ENCODE peak calls at places on chromosome 20, in six cellular contexts. One of them, this sample, is unnamed.

GRCh38 chr20:17558154-17558940 is 11.5 kb upstream of the DSTN start:
- DNase-seq in tibial artery: peak; percentile 84
- DNase-seq in uterus: peak; percentile 89
- DNase-seq in stomach: peak; percentile 42
- DNase-seq in upper lobe of right lung: no peak
- DNase-seq in A673: peak; percentile 86
- DNase-seq in this sample: peak; percentile 86

GRCh38 chr20:3572151-3572550 is 91.0 kb downstream of the GFRA4 start:
- DNase-seq in uterus: no peak
- DNase-seq in A673: no peak
- DNase-seq in stomach: no peak
- DNase-seq in tibial artery: no peak
- DNase-seq in upper lobe of right lung: no peak
- DNase-seq in this sample: no peak

GRCh38 chr20:31857861-31858835 is 12.2 kb downstream of the DUSP15 start:
- DNase-seq in A673: no peak
- DNase-seq in uterus: no peak
- DNase-seq in tibial artery: peak; percentile 45
- DNase-seq in upper lobe of right lung: peak; percentile 28
- DNase-seq in stomach: no peak
- DNase-seq in this sample: no peak

GRCh38 chr20:13638162-13638495 is 603 bp downstream of the TASP1 start:
- DNase-seq in A673: peak; percentile 32
- DNase-seq in uterus: no peak
- DNase-seq in tibial artery: no peak
- DNase-seq in upper lobe of right lung: no peak
- DNase-seq in stomach: no peak
- DNase-seq in this sample: no peak

GRCh38 chr20:54549523-54550326 is 74.3 kb downstream of the DOK5 start:
- DNase-seq in uterus: no peak
- DNase-seq in tibial artery: no peak
- DNase-seq in stomach: no peak
- DNase-seq in upper lobe of right lung: no peak
- DNase-seq in A673: no peak
- DNase-seq in this sample: no peak

GRCh38 chr20:5041433-5041832 is 40.1 kb upstream of the SLC23A2 start:
- DNase-seq in tibial artery: no peak
- DNase-seq in A673: peak; percentile 72
- DNase-seq in upper lobe of right lung: no peak
- DNase-seq in uterus: no peak
- DNase-seq in stomach: no peak
- DNase-seq in this sample: no peak

GRCh38 chr20:17593902-17594301 is 24.0 kb downstream of the DSTN start:
- DNase-seq in upper lobe of right lung: no peak
- DNase-seq in A673: no peak
- DNase-seq in tibial artery: no peak
- DNase-seq in stomach: no peak
- DNase-seq in uterus: no peak
- DNase-seq in this sample: no peak

GRCh38 chr20:5531318-5532081 is 214.7 kb upstream of the PROKR2 start:
- DNase-seq in uterus: no peak
- DNase-seq in stomach: no peak
- DNase-seq in A673: no peak
- DNase-seq in tibial artery: no peak
- DNase-seq in upper lobe of right lung: no peak
- DNase-seq in this sample: no peak

GRCh38 chr20:3092611-3093379 is 8.3 kb upstream of the AVP start:
- DNase-seq in upper lobe of right lung: no peak
- DNase-seq in stomach: no peak
- DNase-seq in uterus: no peak
- DNase-seq in tibial artery: no peak
- DNase-seq in A673: no peak
- DNase-seq in this sample: no peak

GRCh38 chr20:53995949-53996348 is 74.4 kb downstream of the BCAS1 start:
- DNase-seq in upper lobe of right lung: no peak
- DNase-seq in tibial artery: no peak
- DNase-seq in uterus: no peak
- DNase-seq in stomach: no peak
- DNase-seq in A673: no peak
- DNase-seq in this sample: no peak

GRCh38 chr20:37346232-37346525 is 239 bp downstream of the SRC start:
- DNase-seq in tibial artery: no peak
- DNase-seq in upper lobe of right lung: no peak
- DNase-seq in A673: no peak
- DNase-seq in stomach: no peak
- DNase-seq in uterus: no peak
- DNase-seq in this sample: no peak

GRCh38 chr20:51458751-51459439 is 83.6 kb downstream of the NFATC2 start:
- DNase-seq in stomach: no peak
- DNase-seq in tibial artery: no peak
- DNase-seq in upper lobe of right lung: no peak
- DNase-seq in A673: no peak
- DNase-seq in uterus: no peak
- DNase-seq in this sample: peak; percentile 50

GRCh38 chr20:47801759-47802158 is 16.5 kb upstream of the SULF2 start:
- DNase-seq in A673: no peak
- DNase-seq in tibial artery: no peak
- DNase-seq in stomach: no peak
- DNase-seq in uterus: no peak
- DNase-seq in upper lobe of right lung: no peak
- DNase-seq in this sample: no peak

GRCh38 chr20:18852318-18852717 is 38.7 kb downstream of the SCP2D1 start:
- DNase-seq in tibial artery: no peak
- DNase-seq in A673: no peak
- DNase-seq in stomach: no peak
- DNase-seq in uterus: no peak
- DNase-seq in upper lobe of right lung: no peak
- DNase-seq in this sample: no peak

DNA sequence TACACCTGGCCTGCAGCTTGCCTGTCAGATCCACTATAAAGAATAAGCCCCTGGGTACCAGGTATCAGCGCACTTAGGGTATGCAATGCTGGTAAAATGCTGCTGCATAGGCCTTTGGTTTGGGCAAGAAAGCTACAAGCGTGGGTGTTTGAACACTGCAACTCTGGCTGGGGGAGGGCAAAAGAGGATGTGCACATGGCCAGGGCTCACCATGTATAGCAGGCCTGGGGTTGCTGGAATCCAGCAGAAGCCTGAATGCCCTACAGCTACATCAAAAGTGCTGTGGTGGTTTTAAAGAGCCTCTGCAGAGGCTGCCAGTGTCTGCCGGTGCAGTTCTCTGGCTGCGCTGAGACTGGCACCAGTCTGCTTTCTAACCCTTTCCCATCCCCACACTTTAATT is 51.7 kb downstream of the UQCC1 start:
- DNase-seq in tibial artery: no peak
- DNase-seq in A673: no peak
- DNase-seq in upper lobe of right lung: no peak
- DNase-seq in uterus: no peak
- DNase-seq in stomach: no peak
- DNase-seq in this sample: no peak
- H3K27ac ChIP-seq in tibial artery: no peak overlapping the region
- H3K27ac ChIP-seq in A673: no peak overlapping the region
- H3K27ac ChIP-seq in upper lobe of right lung: no peak overlapping the region
- H3K27ac ChIP-seq in uterus: no peak overlapping the region
- H3K27ac ChIP-seq in stomach: no peak overlapping the region
- H3K27ac ChIP-seq in this sample: no peak overlapping the region

GRCh38 chr20:20950620-20951019 is 155.5 kb downstream of the LINC00237 start:
- DNase-seq in A673: no peak
- DNase-seq in upper lobe of right lung: no peak
- DNase-seq in uterus: no peak
- DNase-seq in tibial artery: no peak
- DNase-seq in stomach: no peak
- DNase-seq in this sample: no peak

GRCh38 chr20:20941468-20941889 is 164.7 kb downstream of the LINC00237 start:
- DNase-seq in stomach: no peak
- DNase-seq in upper lobe of right lung: no peak
- DNase-seq in uterus: no peak
- DNase-seq in A673: no peak
- DNase-seq in tibial artery: no peak
- DNase-seq in this sample: no peak

GRCh38 chr20:20946122-20946759 is 159.9 kb downstream of the LINC00237 start:
- DNase-seq in tibial artery: no peak
- DNase-seq in upper lobe of right lung: no peak
- DNase-seq in uterus: no peak
- DNase-seq in A673: no peak
- DNase-seq in stomach: no peak
- DNase-seq in this sample: no peak
- H3K4me3 ChIP-seq in tibial artery: no peak overlapping the region
- H3K4me3 ChIP-seq in upper lobe of right lung: no peak overlapping the region
- H3K4me3 ChIP-seq in uterus: no peak overlapping the region
- H3K4me3 ChIP-seq in A673: no peak overlapping the region
- H3K4me3 ChIP-seq in stomach: no peak overlapping the region
- H3K4me3 ChIP-seq in this sample: no peak overlapping the region

DNA sequence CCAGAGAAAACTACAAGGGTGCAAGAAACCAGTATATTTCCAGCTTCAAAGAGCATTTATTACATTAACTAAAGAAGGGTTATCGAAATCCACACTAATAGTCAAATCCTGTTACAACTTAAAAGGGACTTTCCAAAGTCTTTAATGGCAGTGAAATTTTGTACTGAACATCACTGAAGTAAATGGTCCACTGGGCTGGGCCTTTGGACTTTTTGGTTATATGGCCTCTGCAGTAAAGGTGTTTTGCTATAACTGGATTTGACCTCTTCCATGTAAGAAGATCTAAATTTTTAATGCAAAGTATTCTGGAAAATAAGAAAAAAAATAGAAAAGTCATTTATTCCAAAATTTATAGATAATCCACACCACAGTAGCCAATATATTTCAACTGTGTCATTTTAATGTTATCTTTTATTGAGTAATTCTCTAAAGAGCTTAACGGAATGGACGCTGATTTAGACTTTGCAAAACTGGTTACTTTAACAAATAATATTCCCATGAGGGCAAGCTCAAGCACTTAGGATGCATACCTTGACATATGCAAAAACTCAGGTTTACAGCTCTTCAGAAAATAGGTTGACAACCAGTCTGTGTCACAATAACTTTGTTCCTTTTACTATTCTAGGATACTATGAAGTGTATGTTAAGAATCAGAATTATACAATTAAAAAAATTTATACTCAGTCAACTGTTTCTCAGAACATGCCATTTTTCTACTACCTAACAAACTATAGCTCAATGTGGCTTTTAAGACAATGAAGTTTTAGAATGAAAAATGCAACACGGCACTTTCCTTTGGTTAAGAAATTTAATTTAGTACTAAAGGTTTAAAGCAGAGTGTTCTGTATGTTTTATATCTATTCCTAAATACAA is 7.0 kb downstream of the RBM39 start:
- DNase-seq in upper lobe of right lung: no peak
- DNase-seq in tibial artery: no peak
- DNase-seq in stomach: no peak
- DNase-seq in uterus: no peak
- DNase-seq in A673: no peak
- DNase-seq in this sample: no peak
- H3K27ac ChIP-seq in upper lobe of right lung: no peak overlapping the region
- H3K27ac ChIP-seq in tibial artery: no peak overlapping the region
- H3K27ac ChIP-seq in stomach: no peak overlapping the region
- H3K27ac ChIP-seq in uterus: no peak overlapping the region
- H3K27ac ChIP-seq in A673: no peak overlapping the region
- H3K27ac ChIP-seq in this sample: no peak overlapping the region

DNA sequence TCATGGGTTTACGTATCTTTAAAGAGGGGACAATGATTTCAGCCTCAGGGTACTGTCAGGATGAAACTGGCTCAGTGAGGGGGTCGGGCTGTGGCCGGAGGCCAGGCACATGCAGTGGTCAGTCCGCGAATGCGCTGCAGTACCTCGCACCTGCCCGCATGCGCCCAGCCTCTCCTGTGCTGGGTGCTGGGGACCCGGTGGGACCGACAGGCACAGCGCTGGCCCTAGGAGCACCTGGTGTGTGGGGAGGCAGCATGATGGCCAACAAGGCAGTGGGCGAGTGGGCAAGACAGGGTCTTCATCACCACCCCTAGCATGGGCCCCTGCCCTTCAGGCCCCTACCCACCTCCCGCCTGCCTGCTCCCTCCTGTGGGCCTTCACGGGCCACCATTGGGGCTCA is 970 bp upstream of the CABLES2 start:
- DNase-seq in upper lobe of right lung: no peak
- DNase-seq in A673: no peak
- DNase-seq in uterus: no peak
- DNase-seq in tibial artery: no peak
- DNase-seq in stomach: no peak
- DNase-seq in this sample: no peak
- H3K4me3 ChIP-seq in upper lobe of right lung: no peak overlapping the region
- H3K4me3 ChIP-seq in A673: no peak overlapping the region
- H3K4me3 ChIP-seq in uterus: no peak overlapping the region
- H3K4me3 ChIP-seq in tibial artery: no peak overlapping the region
- H3K4me3 ChIP-seq in stomach: peak overlapping the region; percentile 55
- H3K4me3 ChIP-seq in this sample: no peak overlapping the region

DNA sequence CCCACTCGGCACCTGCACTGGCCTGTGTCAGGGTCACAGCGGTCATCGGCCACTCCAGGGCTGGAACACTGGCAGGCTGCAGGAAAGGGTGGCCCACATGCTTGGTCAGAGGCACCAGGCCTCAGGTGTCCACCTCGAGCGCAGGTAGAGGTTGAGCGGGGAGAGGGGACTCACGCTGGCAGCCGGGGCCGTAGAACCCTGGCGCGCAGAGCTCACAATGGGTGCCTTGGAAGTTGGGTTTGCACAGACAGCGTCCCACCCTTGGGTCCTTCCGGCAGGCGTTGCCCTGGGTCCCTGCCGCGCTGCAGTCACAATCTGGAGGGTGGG is 28.9 kb downstream of the LAMA5 start:
- DNase-seq in A673: no peak
- DNase-seq in uterus: no peak
- DNase-seq in tibial artery: no peak
- DNase-seq in upper lobe of right lung: no peak
- DNase-seq in stomach: no peak
- DNase-seq in this sample: no peak
- H3K27ac ChIP-seq in A673: no peak overlapping the region
- H3K27ac ChIP-seq in uterus: no peak overlapping the region
- H3K27ac ChIP-seq in tibial artery: no peak overlapping the region
- H3K27ac ChIP-seq in upper lobe of right lung: no peak overlapping the region
- H3K27ac ChIP-seq in stomach: no peak overlapping the region
- H3K27ac ChIP-seq in this sample: no peak overlapping the region

GRCh38 chr20:19889011-19889953 is 127.9 kb upstream of the NAA20 start:
- DNase-seq in uterus: peak; percentile 60
- DNase-seq in tibial artery: peak; percentile 77
- DNase-seq in stomach: no peak
- DNase-seq in A673: no peak
- DNase-seq in upper lobe of right lung: no peak
- DNase-seq in this sample: no peak
- H3K4me3 ChIP-seq in uterus: peak overlapping the region; percentile 18
- H3K4me3 ChIP-seq in tibial artery: peak overlapping the region; percentile 50
- H3K4me3 ChIP-seq in stomach: peak overlapping the region; percentile 28
- H3K4me3 ChIP-seq in A673: no peak overlapping the region
- H3K4me3 ChIP-seq in upper lobe of right lung: peak overlapping the region; percentile 43
- H3K4me3 ChIP-seq in this sample: peak overlapping the region; percentile 72

This sample was measured in coronary artery.